ENCODE peak calls at places on chromosomes 3 and 15, in five cellular contexts. M is HCT116, Z is GM23248, R is OCI-LY7, H is neural progenitor cell. S is an unnamed sample.

GRCh38 chr15:99282129-99282528 is 30.8 kb downstream of the LRRC28 start:
- DNase-seq in M (no peak), Z (no peak), R (no peak), H (no peak), S (no peak)

GRCh38 chr3:1576047-1576446 is 483.2 kb downstream of the CNTN6 start:
- DNase-seq in M (no peak), Z (no peak), R (no peak), H (no peak), S (no peak)

GRCh38 chr15:63264685-63265302 is 12.6 kb upstream of the APH1B start:
- DNase-seq in M (no peak), Z (peak), R (no peak), H (no peak), S (no peak)

GRCh38 chr3:43755511-43756200 is 64.9 kb downstream of the ABHD5 start:
- DNase-seq in M (no peak), Z (no peak), R (no peak), H (no peak), S (peak)

GRCh38 chr15:79967331-79968182 is 3.4 kb downstream of the BCL2A1 start:
- DNase-seq in M (no peak), Z (no peak), R (no peak), H (no peak), S (no peak)

GRCh38 chr15:63052961-63053698 is 10.6 kb downstream of the TPM1 start:
- DNase-seq in M (no peak), Z (peak), R (no peak), H (peak), S (peak)

GRCh38 chr15:71892335-71892734 is 82.0 kb downstream of the NR2E3 start:
- DNase-seq in M (no peak), Z (no peak), R (no peak), H (no peak), S (no peak)

GRCh38 chr15:51322622-51323296 is 15.6 kb downstream of the CYP19A1 start:
- DNase-seq in M (no peak), Z (peak), R (no peak), H (no peak), S (no peak)

GRCh38 chr3:122786067-122786466 is 7.6 kb downstream of the HSPBAP1 start:
- DNase-seq in M (no peak), Z (peak), R (no peak), H (no peak), S (no peak)

GRCh38 chr15:72487070-72487797 is 13.1 kb downstream of the ARIH1 start:
- DNase-seq in M (no peak), Z (peak), R (no peak), H (no peak), S (no peak)

GRCh38 chr3:30578479-30578878 is 27.9 kb upstream of the TGFBR2 start:
- DNase-seq in M (no peak), Z (peak), R (no peak), H (no peak), S (no peak)

GRCh38 chr3:43959498-43960447 is 269.0 kb downstream of the ABHD5 start:
- DNase-seq in M (no peak), Z (no peak), R (no peak), H (peak), S (no peak)

GRCh38 chr3:24683511-24684384 is 189.1 kb upstream of the THRB start:
- DNase-seq in M (peak), Z (peak), R (no peak), H (peak), S (peak)

GRCh38 chr15:23866832-23867231 is 179.7 kb upstream of the NDN start:
- DNase-seq in M (no peak), Z (peak), R (no peak), H (peak), S (peak)

GRCh38 chr15:89430530-89431341 is 65.6 kb downstream of the RHCG start:
- DNase-seq in M (peak), Z (peak), R (peak), H (peak), S (peak)

GRCh38 chr3:13574798-13575451 is 26.0 kb downstream of the FBLN2 start:
- DNase-seq in M (no peak), Z (peak), R (no peak), H (peak), S (no peak)

GRCh38 chr3:110677506-110677905 is 394.1 kb upstream of the NECTIN3 start:
- DNase-seq in M (no peak), Z (no peak), R (no peak), H (no peak), S (no peak)

GRCh38 chr3:55567615-55568014 is 80.5 kb upstream of the WNT5A start:
- DNase-seq in M (no peak), Z (peak), R (no peak), H (no peak), S (no peak)

GRCh38 chr15:71219646-71220045 is 104.4 kb downstream of the THSD4 start:
- DNase-seq in M (no peak), Z (peak), R (no peak), H (peak), S (no peak)

GRCh38 chr3:52897130-52898109 is at the start of gene STIMATE:
- DNase-seq in M (peak), Z (peak), R (peak), H (peak), S (peak)

GRCh38 chr3:109440353-109440752 is 103.0 kb upstream of the DPPA4 start:
- DNase-seq in M (no peak), Z (no peak), R (no peak), H (peak), S (no peak)

GRCh38 chr3:114221165-114221880 is 16.1 kb downstream of the ZNF80 start:
- DNase-seq in M (no peak), Z (no peak), R (no peak), H (no peak), S (no peak)

GRCh38 chr3:37899101-37899707 is 37.5 kb downstream of the CTDSPL start:
- DNase-seq in M (no peak), Z (no peak), R (no peak), H (no peak), S (peak)
- H2AFZ ChIP-seq in M (no peak), Z (no peak), R (no peak), H (no peak), S (no peak)

DNA sequence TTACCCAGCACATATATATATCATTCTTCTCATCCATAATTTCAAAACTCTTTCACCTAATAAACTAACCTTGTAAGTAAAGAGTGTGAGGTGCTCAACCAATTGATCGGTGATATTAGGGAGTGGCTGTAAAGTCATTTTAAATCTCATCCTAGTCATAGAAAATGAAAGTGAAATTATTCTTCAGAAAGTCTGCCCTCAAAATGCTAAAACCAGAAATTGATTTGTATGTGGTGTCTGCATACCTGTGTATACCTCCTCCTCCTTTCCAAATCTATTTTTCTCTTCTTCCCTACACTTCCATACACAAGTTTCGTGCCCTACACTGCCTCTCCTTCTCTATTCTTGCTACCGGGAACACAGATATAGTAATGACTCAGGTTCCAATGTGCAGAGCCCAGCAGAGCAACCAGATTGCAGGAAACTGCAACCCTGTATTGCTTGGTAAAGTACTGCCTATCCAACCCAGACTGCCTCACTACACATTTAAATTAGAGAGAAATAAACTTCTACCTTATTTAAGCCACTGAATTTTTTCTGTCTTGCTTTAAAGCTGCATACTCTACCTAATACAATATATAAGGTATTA is 7.4 kb upstream of the TBC1D5 start:
- DNase-seq in M (no peak), Z (peak), R (no peak), H (no peak), S (no peak)
- TF ChIP-seq EZH2phosphoT487 in M (no peak), Z (no peak), R (no peak), H (no peak), S (no peak)

DNA sequence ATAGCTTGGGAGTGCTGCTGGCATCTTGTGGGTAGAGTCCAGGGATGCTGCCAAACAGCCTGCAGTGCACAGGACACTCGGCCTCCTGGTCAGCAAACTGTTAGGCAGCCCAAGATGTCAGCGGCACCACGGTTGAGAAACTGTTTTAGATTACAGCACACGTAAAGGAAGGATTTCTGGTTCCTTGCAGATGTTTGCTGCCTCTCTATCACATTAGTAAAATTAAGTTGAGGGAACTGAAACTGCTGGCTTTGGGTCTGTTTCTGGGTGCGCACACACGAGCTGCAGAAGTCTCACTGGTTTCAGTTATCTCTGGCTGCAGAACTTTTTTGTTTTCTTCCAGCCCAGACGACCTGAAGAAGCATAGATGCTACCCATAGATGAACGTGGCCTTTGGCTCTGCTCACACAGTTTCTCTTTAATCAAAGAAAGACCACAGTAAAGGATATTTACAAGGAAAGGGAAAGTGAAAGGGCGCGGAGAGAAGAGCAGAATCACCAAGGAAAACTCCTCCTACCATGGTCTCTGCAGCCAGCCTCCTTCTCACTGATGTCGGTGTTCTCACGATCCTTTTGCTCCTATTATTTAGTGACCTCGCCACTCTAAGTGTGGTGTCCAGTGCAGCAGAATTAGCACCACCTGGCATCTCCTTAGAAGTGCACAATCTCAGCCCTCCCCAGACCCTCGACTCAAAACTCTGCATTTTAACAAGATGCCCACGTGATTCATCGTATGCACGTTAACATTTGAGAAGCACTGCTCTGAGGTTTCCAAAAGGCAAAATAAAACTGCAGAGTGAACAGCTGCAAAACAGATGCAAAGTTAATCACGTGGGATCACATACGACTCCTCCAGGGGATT is 50.6 kb upstream of the AKAP13 start:
- DNase-seq in M (no peak), Z (peak), R (peak), H (no peak), S (no peak)
- H2AFZ ChIP-seq in M (no peak), Z (peak), R (peak), H (peak), S (peak)

DNA sequence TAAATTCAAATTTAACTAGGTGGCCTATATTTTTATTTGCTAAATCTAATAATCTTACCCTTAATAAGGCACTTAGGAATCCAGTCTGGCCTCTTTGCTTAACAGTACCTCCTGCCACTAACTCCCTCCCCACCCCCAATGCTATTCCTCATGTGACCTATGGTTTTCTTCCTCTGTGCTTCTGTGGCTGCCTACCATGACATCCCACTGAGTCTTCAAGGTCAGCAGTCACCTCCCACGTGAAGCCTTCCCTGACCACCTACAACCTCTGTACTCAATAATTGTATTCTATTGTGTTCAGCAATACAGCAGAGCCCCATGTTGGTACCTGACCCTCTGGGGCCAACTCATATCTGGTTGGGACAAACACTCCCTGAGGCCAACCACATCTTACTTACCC is 9.7 kb downstream of the PARP16 start:
- DNase-seq in M (no peak), Z (no peak), R (no peak), H (no peak), S (no peak)
- TF ChIP-seq EZH2phosphoT487 in M (no peak), Z (no peak), R (no peak), H (no peak), S (no peak)

GRCh38 chr15:66820474-66821258 is 118.6 kb downstream of the SMAD6 start:
- DNase-seq in M (no peak), Z (peak), R (no peak), H (no peak), S (no peak)
- H2AFZ ChIP-seq in M (no peak), Z (no peak), R (no peak), H (no peak), S (no peak)

DNA sequence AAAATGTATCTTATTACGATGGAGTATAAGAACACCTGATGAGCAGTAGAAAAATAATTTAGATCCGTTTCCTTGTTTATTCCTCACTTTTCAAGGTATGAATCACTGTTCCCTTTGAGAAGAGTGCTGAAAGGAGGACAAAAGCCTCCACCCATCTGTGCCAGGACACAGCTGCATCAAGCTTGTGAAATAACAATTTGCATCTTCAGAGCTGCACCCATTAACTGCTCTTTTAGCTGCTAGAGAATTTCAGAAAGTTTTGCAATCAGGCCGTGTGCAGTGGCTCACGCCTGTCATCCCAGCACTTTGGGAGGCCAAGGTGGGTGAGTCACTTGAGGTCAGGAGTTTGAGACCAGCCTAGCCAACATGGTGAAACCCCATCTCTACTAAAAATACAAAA is 9.6 kb downstream of the CLDND1 start:
- DNase-seq in M (peak), Z (peak), R (no peak), H (no peak), S (no peak)
- TF ChIP-seq EZH2phosphoT487 in M (no peak), Z (no peak), R (no peak), H (no peak), S (no peak)

DNA sequence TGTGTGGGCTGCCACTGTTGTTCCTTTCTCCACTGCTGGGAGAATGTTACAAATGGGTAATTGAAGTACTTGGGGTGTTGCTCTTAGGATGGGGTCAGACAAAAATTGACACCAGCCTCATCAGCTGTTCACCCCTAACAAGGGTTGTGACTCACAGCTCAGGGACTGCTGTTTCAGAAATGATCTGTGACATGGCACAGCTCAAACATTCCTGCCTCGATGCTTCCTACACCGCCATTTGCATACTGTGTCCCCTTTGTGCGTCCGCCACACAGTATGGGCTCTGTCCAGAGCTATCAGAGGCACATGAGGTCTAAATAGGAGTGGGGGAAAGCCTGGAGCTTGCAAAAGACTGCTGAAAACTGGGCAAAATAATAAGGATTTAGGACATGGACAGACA is 43.9 kb downstream of the CCNL1 start:
- DNase-seq in M (no peak), Z (no peak), R (no peak), H (no peak), S (no peak)
- H2AFZ ChIP-seq in M (no peak), Z (no peak), R (no peak), H (no peak), S (peak)

GRCh38 chr3:64134882-64135281 is 90.4 kb downstream of the PRICKLE2 start:
- DNase-seq in M (no peak), Z (no peak), R (no peak), H (no peak), S (no peak)
- TF ChIP-seq EZH2phosphoT487 in M (no peak), Z (no peak), R (no peak), H (no peak), S (no peak)